ENCODE peak calls at places on chromosomes 4 and X, in four cellular contexts. Z is K562, L is SK-N-SH, D is GM12878. H is an unnamed sample.

GRCh38 chrX:129606918-129607317 is 47.8 kb downstream of the APLN start:
- DNase-seq in Z (peak; percentile 75), L (peak; percentile 72), D (peak; percentile 13), H (no peak)

GRCh38 chrX:119427024-119427794 is 28.1 kb downstream of the SLC25A43 start:
- DNase-seq in Z (peak; percentile 66), L (no peak), D (peak; percentile 28), H (no peak)

GRCh38 chrX:123648028-123648810 is 84.6 kb downstream of the THOC2 start:
- DNase-seq in Z (peak; percentile 9), L (no peak), D (no peak), H (peak; percentile 54)

GRCh38 chr4:3248811-3249661 is at the start of gene MSANTD1:
- DNase-seq in Z (no peak), L (peak; percentile 58), D (no peak), H (no peak)

GRCh38 chr4:46653842-46654241 is 255.2 kb downstream of the COX7B2 start:
- DNase-seq in Z (no peak), L (no peak), D (no peak), H (no peak)

GRCh38 chr4:21191304-21191703 is 491.0 kb downstream of the PACRGL start:
- DNase-seq in Z (no peak), L (no peak), D (no peak), H (no peak)

GRCh38 chrX:13000311-13000811 is 25.5 kb downstream of the TMSB4X start:
- DNase-seq in Z (no peak), L (no peak), D (peak; percentile 90), H (no peak)

GRCh38 chr4:180542445-180543100 is 1700.6 kb upstream of the TENM3 start:
- DNase-seq in Z (no peak), L (no peak), D (no peak), H (no peak)

GRCh38 chrX:42128020-42128419 is 204.7 kb upstream of the CASK start:
- DNase-seq in Z (no peak), L (no peak), D (no peak), H (no peak)

GRCh38 chr4:158243071-158243470 is 32.8 kb downstream of the TMEM144 start:
- DNase-seq in Z (no peak), L (no peak), D (no peak), H (no peak)

GRCh38 chr4:139819082-139819481 is 153.5 kb downstream of the MGST2 start:
- DNase-seq in Z (no peak), L (no peak), D (no peak), H (no peak)
- TF ChIP-seq MAX in Z (no peak), L (no peak), D (no peak), H (no peak)

GRCh38 chrX:27924261-27924660 is 57.0 kb downstream of the DCAF8L1 start:
- DNase-seq in Z (no peak), L (no peak), D (no peak), H (no peak)
- TF ChIP-seq NRF1 in Z (no peak), L (no peak), D (no peak), H (no peak)

DNA sequence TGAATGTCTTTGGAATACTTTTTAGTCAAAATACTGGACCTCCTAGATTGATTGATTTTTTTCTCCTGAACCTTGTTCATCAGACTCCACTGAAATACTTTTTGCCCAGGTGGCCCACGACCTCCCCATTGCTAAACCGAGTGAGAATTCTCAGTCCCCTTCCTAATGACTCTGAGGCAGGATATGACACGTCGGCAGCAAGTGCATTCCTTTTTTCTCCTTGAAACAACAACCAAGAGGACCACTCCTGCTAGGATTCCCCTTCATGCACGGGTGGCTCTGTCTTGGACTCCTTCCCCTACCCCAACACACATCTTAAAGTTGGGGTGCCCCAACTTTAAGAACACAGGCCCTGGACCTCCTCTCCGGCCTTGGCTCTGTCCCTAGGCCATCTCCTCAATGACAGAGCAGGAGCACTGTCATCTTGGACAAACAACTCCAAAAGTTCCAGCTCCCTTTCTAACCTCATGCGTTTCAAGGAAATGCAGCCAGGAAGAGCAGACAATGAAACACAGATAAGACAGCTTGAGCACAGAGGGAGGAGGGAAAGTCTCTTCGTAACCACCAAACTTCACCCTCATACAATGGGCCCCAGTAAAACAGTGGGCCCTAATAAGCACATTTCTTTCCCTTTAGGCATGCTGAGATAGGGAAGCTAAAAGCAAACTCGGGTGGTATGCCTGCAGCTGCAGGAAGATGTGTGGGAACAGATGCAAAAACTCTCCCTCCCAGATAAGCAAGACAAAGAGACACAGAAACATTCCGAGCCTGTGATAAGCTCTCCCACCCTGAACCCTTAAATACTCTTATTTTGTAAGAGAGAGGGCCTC is 33.9 kb downstream of the ZBTB49 start:
- DNase-seq in Z (peak; percentile 84), L (no peak), D (no peak), H (no peak)
- TF ChIP-seq MAX in Z (peak; percentile 80), L (no peak), D (no peak), H (no peak)

GRCh38 chr4:166174717-166175510 is 301.9 kb downstream of the TLL1 start:
- DNase-seq in Z (no peak), L (no peak), D (no peak), H (no peak)
- TF ChIP-seq NRF1 in Z (no peak), L (no peak), D (no peak), H (no peak)

DNA sequence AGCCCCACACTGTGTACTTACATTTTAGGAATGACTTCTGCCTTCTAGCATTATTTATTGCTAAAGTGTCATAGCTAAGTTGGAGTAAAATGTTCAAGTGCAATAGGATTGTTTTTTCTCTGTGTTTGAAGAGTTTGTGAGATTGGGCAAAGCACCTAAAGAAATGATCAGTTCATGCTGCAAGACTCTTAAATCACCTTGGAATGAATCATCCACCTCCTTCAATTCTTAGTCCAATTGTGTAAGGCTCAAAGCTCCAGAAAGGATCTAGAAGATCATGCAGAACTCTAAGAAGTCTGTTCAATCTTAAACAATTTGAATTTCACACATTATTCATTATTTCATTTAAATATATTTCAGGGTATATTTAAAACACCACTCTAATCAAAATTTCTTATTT is 137.1 kb downstream of the AMELX start:
- DNase-seq in Z (no peak), L (no peak), D (no peak), H (no peak)
- TF ChIP-seq MAX in Z (no peak), L (no peak), D (no peak), H (no peak)

GRCh38 chr4:1080961-1081688 is 32.2 kb downstream of the RNF212 start:
- DNase-seq in Z (no peak), L (no peak), D (no peak), H (no peak)

GRCh38 chr4:1081689-1082040 is 31.7 kb downstream of the RNF212 start:
- DNase-seq in Z (no peak), L (no peak), D (no peak), H (no peak)

GRCh38 chr4:1080432-1080831 is 32.9 kb downstream of the RNF212 start:
- DNase-seq in Z (no peak), L (no peak), D (no peak), H (no peak)

GRCh38 chr4:1084394-1084793 is 29.0 kb downstream of the RNF212 start:
- DNase-seq in Z (no peak), L (no peak), D (no peak), H (no peak)

DNA sequence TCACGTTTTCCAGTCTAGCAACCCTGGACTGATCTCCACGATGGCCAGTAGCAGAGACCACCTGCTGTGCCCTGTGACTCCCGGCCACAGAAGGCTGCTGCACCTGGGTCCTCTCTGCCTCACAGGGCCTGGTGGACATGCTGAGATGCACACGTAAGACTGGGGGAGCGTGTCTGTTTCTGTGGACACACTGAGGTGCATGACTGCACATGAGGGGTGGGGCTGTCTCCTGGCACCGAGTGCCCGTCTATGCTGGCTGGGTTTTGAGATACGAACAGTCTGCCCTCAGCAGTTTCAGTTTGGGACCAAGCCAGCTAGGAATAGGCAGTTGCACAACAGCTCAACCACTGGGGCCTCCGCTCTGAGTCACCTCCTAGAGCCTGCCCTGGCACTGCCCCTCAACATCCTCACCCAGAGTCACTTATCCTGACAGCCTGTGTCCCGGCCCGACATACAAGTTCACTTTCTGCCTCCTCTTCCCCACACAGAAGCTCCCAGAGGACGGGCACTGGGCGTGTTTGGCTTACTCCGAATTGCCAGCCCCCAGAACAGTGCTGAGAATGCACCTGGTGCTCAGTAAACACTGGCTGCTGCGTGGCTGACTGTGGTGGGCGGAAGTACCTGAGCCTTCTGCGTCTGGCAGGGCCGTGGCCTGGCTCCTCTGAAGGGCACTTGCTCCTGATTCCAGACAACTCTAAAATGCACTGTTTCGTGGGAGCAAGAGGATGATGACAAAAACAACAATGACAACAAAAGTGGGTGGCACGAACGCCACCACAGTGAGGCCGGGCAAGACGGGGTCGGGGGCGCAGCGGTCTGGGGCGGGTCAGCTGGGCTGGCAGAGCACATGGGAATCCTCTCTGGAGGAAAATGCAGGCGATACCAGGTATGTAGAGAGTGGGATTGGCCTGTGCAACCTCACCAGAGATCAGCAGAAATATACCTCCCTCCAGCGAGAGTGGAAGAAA is 30.9 kb downstream of the RNF212 start:
- DNase-seq in Z (no peak), L (no peak), D (no peak), H (no peak)
- TF ChIP-seq NRF1 in Z (no peak), L (no peak), D (no peak), H (no peak)

DNA sequence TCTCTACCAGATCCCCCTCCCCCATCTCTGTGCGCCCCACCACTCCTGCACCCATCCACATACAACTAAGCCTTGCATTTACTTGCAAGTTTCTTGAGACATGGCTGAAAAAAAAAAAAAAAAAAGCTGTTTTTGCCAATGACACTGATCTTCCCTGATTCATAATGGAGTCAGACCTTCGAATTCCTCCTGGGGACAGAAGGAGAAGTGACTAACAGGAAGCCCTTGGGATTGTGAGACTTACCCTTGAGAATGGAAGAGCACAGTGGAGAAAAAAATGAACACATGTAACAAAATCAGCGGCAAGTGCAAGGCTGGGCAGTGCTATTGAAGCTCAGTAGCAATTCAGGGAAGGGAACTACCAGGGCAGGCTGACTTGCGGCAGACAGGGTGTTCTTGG is 288.4 kb downstream of the BCOR start:
- DNase-seq in Z (no peak), L (no peak), D (no peak), H (no peak)
- TF ChIP-seq MAX in Z (no peak), L (no peak), D (no peak), H (no peak)

GRCh38 chr4:169557061-169557636 is 55.2 kb downstream of the NEK1 start:
- DNase-seq in Z (no peak), L (no peak), D (no peak), H (no peak)
- TF ChIP-seq NRF1 in Z (no peak), L (no peak), D (no peak), H (no peak)

GRCh38 chr4:56293121-56293520 is 94.2 kb downstream of the AASDH start:
- DNase-seq in Z (no peak), L (no peak), D (no peak), H (no peak)

GRCh38 chr4:56289934-56290333 is 97.4 kb downstream of the AASDH start:
- DNase-seq in Z (no peak), L (peak; percentile 27), D (no peak), H (no peak)

GRCh38 chr4:56286763-56287162 is 100.5 kb downstream of the AASDH start:
- DNase-seq in Z (no peak), L (no peak), D (no peak), H (no peak)

GRCh38 chr4:56283394-56283793 is 103.9 kb downstream of the AASDH start:
- DNase-seq in Z (no peak), L (no peak), D (no peak), H (no peak)

DNA sequence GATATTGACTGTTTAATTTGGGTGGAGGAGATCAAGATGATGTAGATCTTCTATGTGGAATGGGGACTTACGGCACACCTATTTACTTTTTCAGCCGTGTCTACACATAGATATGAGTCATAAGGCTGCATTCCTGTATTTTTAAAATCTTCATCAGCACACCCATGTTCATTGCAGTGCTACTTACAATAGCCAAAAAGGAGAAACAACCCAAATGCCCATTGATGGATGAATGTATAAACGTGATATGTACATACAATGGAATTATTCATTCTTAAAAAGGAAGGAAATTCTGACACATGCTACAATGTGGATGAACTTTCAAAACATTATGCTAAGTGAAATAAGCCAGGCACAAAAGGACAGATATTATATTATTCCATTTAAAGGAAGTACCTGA is 98.6 kb downstream of the AASDH start:
- DNase-seq in Z (no peak), L (no peak), D (no peak), H (no peak)
- TF ChIP-seq MAX in Z (no peak), L (no peak), D (no peak), H (no peak)